ENCODE peak calls at places on chromosome 15, in five cellular contexts. M is prostate gland, U is thoracic aorta, I is uterus, G is tibial nerve. N is an unnamed sample.
A peak's percentile ranks its signal among the peaks of the same experiment; 100 is the strongest.

GRCh38 chr15:76253851-76254440 is 57.3 kb downstream of the ETFA start:
- DNase-seq in U (no peak), G (no peak), M (no peak), I (no peak), N (no peak)

GRCh38 chr15:39582286-39582976 is 1.6 kb downstream of the THBS1 start:
- DNase-seq in U (no peak), M (no peak), I (peak; percentile 64), G (no peak), N (no peak)

GRCh38 chr15:59461521-59461920 is 23.5 kb downstream of the FAM81A start:
- DNase-seq in M (no peak), G (no peak), U (no peak), I (no peak), N (no peak)

GRCh38 chr15:61528590-61528929 is 299.5 kb upstream of the RORA start:
- DNase-seq in G (no peak), I (no peak), M (no peak), U (no peak), N (no peak)

GRCh38 chr15:67465196-67465952 is 55.6 kb upstream of the C15orf61 start:
- DNase-seq in I (no peak), U (no peak), M (peak; percentile 34), G (no peak), N (no peak)

GRCh38 chr15:80090879-80091503 is 31.5 kb downstream of the ZFAND6 start:
- DNase-seq in I (no peak), U (no peak), G (no peak), M (no peak), N (no peak)

GRCh38 chr15:57159767-57160166 is 216.5 kb upstream of the CGNL1 start:
- DNase-seq in M (no peak), I (no peak), U (no peak), G (no peak), N (no peak)

GRCh38 chr15:28021281-28022039 is 77.7 kb downstream of the OCA2 start:
- DNase-seq in M (peak; percentile 25), U (peak; percentile 33), G (no peak), I (no peak), N (no peak)

DNA sequence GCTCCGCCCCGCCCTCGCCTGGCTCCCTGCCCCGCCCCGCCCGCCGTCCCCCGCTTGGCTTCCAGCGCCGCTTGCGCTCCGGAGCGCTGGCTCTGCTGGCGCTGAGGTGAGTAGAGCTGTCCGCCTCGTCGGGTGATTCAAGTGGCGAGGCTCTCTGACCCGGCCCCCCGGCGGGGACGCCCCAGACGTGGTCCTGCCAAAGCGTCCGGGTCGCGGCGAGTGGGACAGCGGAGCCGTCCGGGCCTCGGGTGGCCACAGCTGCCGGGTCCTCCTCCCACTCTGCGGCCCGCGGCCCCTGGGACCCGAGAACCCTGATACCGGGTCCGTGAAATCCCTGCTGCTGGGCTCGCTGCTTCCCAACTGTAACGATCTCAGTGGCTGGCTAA is at the start of gene LRRC28:
- DNase-seq in M (no peak), U (peak; percentile 25), I (no peak), G (no peak), N (no peak)
- H3K4me1 ChIP-seq in M (peaks cover 5% of the 10 kb centered on the region), U (peaks cover 41% of the 10 kb centered on the region), I (no peaks in the 10 kb centered on the region), G (no peaks in the 10 kb centered on the region), N (no peaks in the 10 kb centered on the region)

DNA sequence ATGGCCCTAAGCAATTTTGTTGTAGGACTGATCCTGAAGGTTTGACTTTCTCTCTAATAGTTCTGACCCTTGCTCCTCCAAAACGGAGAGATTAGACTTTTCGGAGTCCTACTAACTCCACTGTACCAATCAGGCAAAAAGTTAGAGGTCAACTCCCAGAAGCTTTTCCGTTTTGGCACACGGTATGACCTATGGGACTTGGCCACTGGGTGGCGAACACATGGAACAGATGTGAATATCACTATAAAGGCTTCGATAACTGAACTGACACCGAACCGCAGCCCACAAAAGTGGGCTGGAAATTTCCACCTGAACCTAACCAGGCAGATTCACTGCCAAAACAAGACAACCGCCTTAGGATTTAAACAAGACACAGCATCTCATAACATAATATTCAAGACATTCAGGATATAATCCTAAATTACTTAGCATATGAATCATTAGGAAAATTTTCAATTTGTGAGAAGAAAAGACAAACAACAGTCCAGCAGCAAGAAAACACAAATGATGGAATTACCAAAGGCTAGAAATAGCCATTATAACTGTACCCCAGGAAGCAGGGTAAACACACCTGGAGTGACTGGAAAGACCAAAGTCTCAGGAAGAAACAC is 12.2 kb upstream of the TM2D3 start:
- DNase-seq in G (no peak), M (no peak), I (no peak), U (no peak), N (no peak)
- TF ChIP-seq CTCF in G (no peak), M (no peak), I (no peak), U (no peak), N (no peak)

DNA sequence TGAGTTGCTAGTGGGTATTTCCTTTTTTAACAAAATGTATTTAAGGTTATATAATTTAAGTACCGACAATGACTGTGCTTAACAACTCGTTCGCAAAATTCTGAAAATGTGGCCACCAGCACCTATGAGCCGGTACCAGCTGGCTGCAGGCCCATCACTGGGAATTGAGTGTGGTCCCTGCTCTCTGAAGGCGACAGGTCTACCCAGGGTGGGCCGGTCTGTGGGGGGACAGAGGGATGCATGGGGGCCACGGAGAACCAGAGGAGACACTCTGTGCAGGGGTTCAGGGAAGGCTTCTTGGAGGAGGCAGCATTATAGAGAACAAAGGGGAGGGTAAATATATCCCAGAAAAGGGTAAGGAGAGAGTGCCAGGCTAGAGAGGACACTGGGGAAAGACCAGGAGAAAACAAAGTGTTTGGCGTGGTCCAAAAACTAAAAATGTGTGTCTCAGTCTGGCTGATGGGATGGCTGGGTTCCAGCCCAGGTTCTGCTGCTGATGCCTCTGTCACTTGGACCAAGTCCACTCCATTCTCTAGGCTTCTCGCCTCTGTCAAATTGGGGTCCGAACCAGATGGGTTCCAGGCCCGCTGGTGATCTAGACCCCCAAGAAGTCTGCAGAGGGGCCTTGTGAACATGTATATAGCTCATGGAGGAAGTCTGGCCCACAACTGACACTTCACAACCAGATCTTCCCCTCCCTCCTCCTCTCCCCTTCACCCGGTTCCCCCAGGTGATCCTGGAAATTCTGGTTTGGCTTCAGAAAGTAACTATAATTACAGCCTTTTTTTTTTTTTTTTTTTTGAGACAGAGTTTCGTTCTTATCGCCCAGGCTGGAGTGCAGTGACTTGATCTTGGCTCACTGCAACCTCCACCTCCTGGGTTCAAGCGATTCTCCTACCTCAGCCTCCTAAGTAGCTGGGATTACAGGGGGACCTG is 10.7 kb upstream of the CYP11A1 start:
- DNase-seq in U (no peak), M (no peak), G (no peak), I (no peak), N (no peak)
- H3K27ac ChIP-seq in U (no peak overlapping the region), M (no peak overlapping the region), G (no peak overlapping the region), I (peak overlapping the region; percentile 25), N (no peak overlapping the region)

GRCh38 chr15:63507878-63508818 is 3.8 kb downstream of the USP3 start:
- DNase-seq in I (no peak), M (no peak), U (no peak), G (no peak), N (no peak)

GRCh38 chr15:63512148-63512547 is 7.8 kb downstream of the USP3 start:
- DNase-seq in I (no peak), M (no peak), U (no peak), G (no peak), N (no peak)

GRCh38 chr15:63509056-63509696 is 4.8 kb downstream of the USP3 start:
- DNase-seq in I (no peak), G (no peak), U (no peak), M (no peak), N (no peak)

GRCh38 chr15:63510548-63510940 is 6.2 kb downstream of the USP3 start:
- DNase-seq in U (no peak), G (no peak), M (no peak), I (no peak), N (no peak)

GRCh38 chr15:63509933-63510547 is 5.6 kb downstream of the USP3 start:
- DNase-seq in M (no peak), U (no peak), I (no peak), G (no peak), N (no peak)
- H3K4me1 ChIP-seq in M (peaks cover 11% of the 10 kb centered on the region), U (peaks cover 60% of the 10 kb centered on the region), I (peaks cover 32% of the 10 kb centered on the region), G (no peaks in the 10 kb centered on the region), N (peaks cover 39% of the 10 kb centered on the region)

DNA sequence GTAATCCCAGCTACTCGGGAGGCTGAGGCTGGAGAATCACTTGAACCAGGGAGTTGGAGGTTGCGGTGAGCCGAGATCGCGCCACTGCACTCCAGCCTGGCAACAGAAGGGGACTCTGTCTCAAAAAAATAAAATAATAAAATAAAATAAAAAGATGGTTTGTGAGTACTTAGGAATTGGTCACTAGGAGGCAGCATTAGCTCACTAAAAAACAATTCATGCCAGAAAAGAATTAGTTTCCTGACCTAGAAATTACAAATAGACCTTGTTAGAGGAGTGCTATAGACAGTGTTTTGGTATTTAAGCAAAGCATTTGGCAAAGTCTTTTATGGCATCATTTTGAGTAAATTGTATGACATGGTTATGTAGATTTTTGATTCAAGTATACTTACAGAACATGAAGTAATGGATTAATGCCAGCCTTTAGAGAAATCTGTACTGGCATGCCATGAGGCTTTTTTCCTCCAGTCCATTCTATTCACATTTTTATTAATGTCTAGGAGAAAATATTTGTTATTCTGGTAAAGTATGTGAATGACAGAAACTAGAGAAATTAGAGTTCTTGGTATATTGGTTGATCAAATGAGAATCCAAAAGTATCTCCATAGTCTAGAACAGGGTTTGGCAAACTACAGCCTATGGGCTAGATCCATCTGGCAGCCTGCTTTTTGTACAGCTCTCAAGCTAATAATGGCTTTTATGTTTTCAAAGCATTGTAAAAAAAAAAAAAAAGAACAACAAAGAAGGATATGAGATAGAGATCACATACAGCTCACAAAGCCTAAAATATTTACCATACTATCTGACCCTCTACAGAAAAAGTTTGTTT is 81.6 kb downstream of the LRRC49 start:
- DNase-seq in U (no peak), G (no peak), I (no peak), M (no peak), N (no peak)
- TF ChIP-seq CTCF in U (peak; percentile 50), G (no peak), I (peak; percentile 35), M (no peak), N (no peak)